ENCODE peak calls at places on chromosome 1, in nine cellular contexts. M is fibroblast of mammary gland; U is CD4-positive, alpha-beta T cell; G is HEK293T; O is SK-N-DZ; N is nucleus accumbens; B is KBM-7; Q is right lobe of liver; F is H7. S is an unnamed sample.

GRCh38 chr1:93905051-93905450 is 4.2 kb downstream of the GCLM start:
- DNase-seq in Q (no peak), U (no peak), F (no peak), B (no peak), O (no peak), M (no peak), N (no peak), G (no peak), S (no peak)

GRCh38 chr1:206736878-206737728 is 33.5 kb upstream of the IL19 start:
- DNase-seq in N (no peak), Q (no peak), G (no peak), F (no peak), M (no peak), B (no peak), U (peak; percentile 36), O (no peak), S (no peak)

GRCh38 chr1:169711469-169712308 is at the start of gene SELL:
- DNase-seq in B (peak; percentile 86), F (peak; percentile 15), Q (peak; percentile 69), O (peak; percentile 35), G (peak; percentile 76), U (peak; percentile 63), N (peak; percentile 26), M (peak; percentile 80), S (peak; percentile 48)

GRCh38 chr1:185938396-185938795 is 204.2 kb downstream of the HMCN1 start:
- DNase-seq in M (peak; percentile 87), G (no peak), O (no peak), Q (no peak), B (no peak), N (no peak), F (no peak), U (no peak), S (peak; percentile 71)

GRCh38 chr1:47688161-47688560 is 250.3 kb downstream of the FOXD2 start:
- DNase-seq in M (no peak), F (peak; percentile 62), O (no peak), Q (peak; percentile 28), U (no peak), N (no peak), G (no peak), B (no peak), S (peak; percentile 57)

GRCh38 chr1:47213230-47213676 is 18.8 kb downstream of the TAL1 start:
- DNase-seq in N (no peak), O (no peak), B (no peak), M (no peak), F (no peak), G (no peak), U (no peak), Q (no peak), S (no peak)

GRCh38 chr1:154218545-154218944 is 2.2 kb upstream of the UBAP2L start:
- DNase-seq in F (no peak), U (no peak), N (no peak), O (no peak), G (no peak), B (no peak), Q (no peak), M (no peak), S (no peak)

GRCh38 chr1:225845633-225846259 is 35.8 kb downstream of the EPHX1 start:
- DNase-seq in N (peak; percentile 25), O (peak; percentile 77), B (peak; percentile 64), U (peak; percentile 16), F (peak; percentile 97), M (peak; percentile 83), G (peak; percentile 92), Q (peak; percentile 85), S (peak; percentile 89)

GRCh38 chr1:165067829-165068228 is 288.7 kb downstream of the LMX1A start:
- DNase-seq in N (no peak), G (no peak), U (no peak), O (no peak), B (no peak), Q (no peak), M (no peak), F (no peak), S (no peak)

GRCh38 chr1:9653783-9654517 is 2.4 kb downstream of the PIK3CD start:
- DNase-seq in U (no peak), F (no peak), Q (no peak), B (no peak), M (no peak), N (no peak), G (no peak), O (no peak), S (no peak)